ENCODE peak calls at places on chromosomes 3 and 15, in six cellular contexts. Y, N, B, H, K and S are unnamed samples.

GRCh38 chr15:56933420-56934210 is 15.2 kb downstream of the TCF12 start:
- DNase-seq in B (peak), K (no peak), H (no peak), Y (no peak), N (no peak), S (no peak)

GRCh38 chr15:88315221-88315878 is 58.8 kb upstream of the NTRK3 start:
- DNase-seq in K (no peak), Y (no peak), B (no peak), N (no peak), H (no peak), S (no peak)

GRCh38 chr3:141336672-141337522 is 31.4 kb upstream of the ZBTB38 start:
- DNase-seq in Y (no peak), K (no peak), B (peak), N (no peak), H (no peak), S (no peak)

GRCh38 chr15:100928632-100929280 is 9.6 kb downstream of the LRRK1 start:
- DNase-seq in B (peak), H (peak), Y (peak), N (no peak), K (no peak), S (no peak)

GRCh38 chr3:28295819-28296364 is 52.6 kb upstream of the ZCWPW2 start:
- DNase-seq in K (no peak), B (no peak), Y (no peak), H (no peak), N (no peak), S (no peak)

GRCh38 chr15:69794643-69795461 is 302.9 kb downstream of the TLE3 start:
- DNase-seq in Y (no peak), H (no peak), B (peak), N (no peak), K (no peak), S (no peak)

GRCh38 chr3:71310595-71311319 is 272.8 kb downstream of the FOXP1 start:
- DNase-seq in H (no peak), Y (no peak), B (no peak), K (no peak), N (no peak), S (no peak)

GRCh38 chr15:45583731-45584639 is 3.2 kb upstream of the BLOC1S6 start:
- DNase-seq in Y (no peak), N (no peak), K (no peak), H (peak), B (no peak), S (no peak)

GRCh38 chr3:122508135-122508914 is 6.4 kb downstream of the KPNA1 start:
- DNase-seq in Y (no peak), N (no peak), H (no peak), K (no peak), B (no peak), S (no peak)

GRCh38 chr15:80549712-80550111 is 145.4 kb upstream of the ABHD17C start:
- DNase-seq in H (no peak), K (no peak), Y (no peak), N (no peak), B (no peak), S (no peak)

GRCh38 chr15:51161491-51162260 is 67.0 kb upstream of the TNFAIP8L3 start:
- DNase-seq in Y (no peak), K (no peak), H (no peak), B (no peak), N (no peak), S (no peak)

GRCh38 chr15:33675246-33675645 is 293.1 kb upstream of the CHRM5 start:
- DNase-seq in K (no peak), N (no peak), Y (no peak), H (no peak), B (peak), S (no peak)

GRCh38 chr3:96007650-96008195 is 806.7 kb upstream of the EPHA6 start:
- DNase-seq in H (no peak), N (no peak), K (no peak), B (no peak), Y (no peak), S (no peak)

GRCh38 chr3:183924956-183925355 is 40.3 kb upstream of the PARL start:
- DNase-seq in K (peak), N (no peak), H (no peak), B (peak), Y (no peak), S (no peak)

GRCh38 chr3:27633224-27633545 is 88.9 kb downstream of the EOMES start:
- DNase-seq in Y (no peak), K (no peak), N (no peak), H (peak), B (peak), S (peak)

GRCh38 chr3:15218689-15219088 is 12.6 kb downstream of the CAPN7 start:
- DNase-seq in H (no peak), K (no peak), Y (no peak), N (no peak), B (no peak), S (no peak)

DNA sequence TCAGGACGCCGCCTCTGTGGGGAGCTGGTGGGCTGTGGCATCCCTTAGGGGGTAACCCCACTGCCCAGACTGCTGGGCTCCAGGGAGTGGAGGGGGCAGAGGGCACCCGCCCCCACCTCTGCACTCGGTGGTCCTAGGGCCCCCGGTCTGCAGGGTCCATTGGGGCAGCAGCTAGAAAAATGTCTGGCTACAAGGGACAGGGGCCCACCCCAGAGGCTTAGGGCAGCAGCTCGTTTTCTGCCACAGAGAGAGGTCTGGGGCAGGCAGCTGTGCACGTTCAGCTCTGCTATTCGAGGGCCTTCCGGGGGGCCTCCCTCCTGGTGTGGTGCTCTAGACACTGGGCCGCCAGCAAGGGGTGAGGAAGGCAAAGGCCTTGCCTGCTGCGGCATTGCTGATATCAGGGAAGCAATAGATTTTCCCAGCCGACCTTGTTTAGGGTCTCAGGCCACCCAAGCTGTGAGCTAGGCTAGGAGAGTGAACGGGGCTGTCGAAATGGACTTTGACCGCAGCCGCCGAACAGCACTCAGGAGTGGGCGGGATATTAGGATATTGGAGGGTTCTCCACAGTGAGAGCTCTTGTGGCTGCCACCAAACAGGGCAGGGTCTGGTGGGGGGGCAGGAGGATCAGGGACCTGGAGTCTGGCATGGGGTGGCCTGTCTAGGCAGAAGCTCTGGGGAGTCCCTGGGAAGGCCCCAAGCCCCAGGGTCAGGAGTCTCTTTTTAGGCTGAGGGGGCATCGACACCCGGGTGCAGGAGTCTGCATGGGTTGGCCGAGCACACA is 61.4 kb upstream of the KLF13 start:
- DNase-seq in N (no peak), B (no peak), Y (no peak), H (peak), K (no peak), S (no peak)
- H3K27ac ChIP-seq in N (peak), B (no peak), Y (peak), H (peak), K (no peak), S (peak)

GRCh38 chr3:11479230-11479620 is 164.5 kb downstream of the VGLL4 start:
- DNase-seq in K (no peak), H (no peak), N (no peak), Y (no peak), B (no peak), S (no peak)
- H3K27ac ChIP-seq in K (no peak), H (no peak), N (no peak), Y (no peak), B (peak), S (no peak)

DNA sequence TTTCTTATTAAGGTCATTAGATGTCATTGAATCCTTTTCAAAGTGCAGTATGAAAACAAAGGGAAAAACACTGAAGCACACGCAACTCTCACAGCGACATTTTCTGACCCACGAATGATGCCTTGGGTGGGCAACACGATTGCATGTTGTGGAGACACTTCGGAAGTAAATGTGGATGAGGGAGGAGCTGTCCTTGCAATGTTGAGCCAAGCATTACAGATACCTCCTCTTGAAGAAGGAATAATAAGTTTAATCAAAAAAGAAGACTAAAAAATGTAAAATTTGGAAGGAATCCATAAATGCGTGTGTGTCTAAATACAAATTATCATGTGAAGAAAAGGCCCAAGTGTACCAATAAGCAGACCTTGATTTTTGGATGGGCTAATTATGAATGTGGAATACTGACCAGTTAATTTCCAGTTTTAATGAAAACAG is 16.9 kb downstream of the THBS1 start:
- DNase-seq in H (no peak), Y (no peak), K (no peak), N (no peak), B (peak), S (no peak)
- H3K27ac ChIP-seq in H (no peak), Y (no peak), K (no peak), N (no peak), B (no peak), S (no peak)

DNA sequence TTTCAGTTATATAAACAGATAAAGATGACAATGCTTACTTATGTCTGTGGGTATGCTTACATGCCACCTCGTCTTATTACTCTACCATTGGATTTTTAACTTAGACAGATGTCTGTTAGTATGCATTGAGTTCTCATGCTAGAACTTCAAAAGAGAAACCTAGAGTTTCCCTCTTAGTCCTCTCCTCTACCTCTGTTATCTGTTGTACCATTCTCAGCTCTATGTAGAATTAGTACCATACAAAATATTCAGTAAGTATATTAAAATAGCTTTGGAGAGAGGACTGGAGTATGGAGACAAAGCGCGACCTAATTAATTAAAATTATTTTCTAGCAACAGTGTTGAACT is 111.4 kb downstream of the BBX start:
- DNase-seq in B (no peak), N (no peak), K (no peak), H (no peak), Y (no peak), S (no peak)
- H3K27ac ChIP-seq in B (no peak), N (no peak), K (no peak), H (no peak), Y (no peak), S (no peak)

DNA sequence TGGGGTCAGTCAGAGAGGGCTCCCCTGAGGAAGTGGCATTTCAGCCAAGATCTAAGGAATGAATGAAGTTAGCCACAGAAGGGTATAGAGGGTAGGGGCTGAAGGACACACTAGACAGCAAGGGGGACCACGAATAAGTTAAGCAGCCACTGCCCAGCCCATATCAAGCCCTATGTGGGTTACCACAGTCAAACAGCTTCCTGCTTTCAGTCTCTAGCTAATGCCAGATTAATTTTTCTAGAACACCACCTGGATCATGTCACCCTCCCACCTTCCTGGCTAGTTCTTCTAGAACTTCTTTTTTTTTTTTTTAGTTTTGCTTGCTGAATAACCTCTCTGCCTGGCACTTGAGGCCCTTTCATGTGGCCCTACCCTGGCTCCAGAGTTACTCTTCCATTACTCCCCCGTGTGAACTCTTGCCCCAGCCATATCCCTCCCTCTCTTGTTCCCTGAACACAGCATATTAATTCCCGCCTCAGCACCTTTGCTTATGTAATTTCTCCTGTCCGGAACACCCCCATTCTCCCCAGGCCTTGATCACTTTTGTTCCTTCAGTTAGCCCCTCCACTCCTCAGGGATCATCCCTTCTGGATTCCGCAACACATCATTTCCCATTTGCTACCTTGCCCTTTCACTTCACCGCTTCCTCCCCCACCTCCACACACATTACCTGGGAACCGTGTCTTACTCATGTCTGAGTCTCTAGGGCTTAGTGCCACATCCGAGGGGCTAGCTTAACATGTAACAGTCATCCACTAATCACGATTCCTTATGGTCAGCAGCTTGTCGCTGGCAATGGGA is 20.6 kb upstream of the BNC1 start:
- DNase-seq in N (no peak), Y (no peak), K (no peak), H (no peak), B (peak), S (no peak)
- H3K27ac ChIP-seq in N (no peak), Y (no peak), K (no peak), H (no peak), B (peak), S (no peak)